ENCODE peak calls at places on chromosomes 1 and 21, in five cellular contexts. P is fibroblast of mammary gland; O is left lung; K is activated CD4-positive, alpha-beta T cell treated with anti-CD3 and anti-CD28 coated beads, Interleukin-2, amount 10 ng/mL, durations not matched to agents 24 days and 14 days; S is AG04449. E is an unnamed sample.

GRCh38 chr1:12851779-12852178 is 3.3 kb upstream of the HNRNPCL1 start:
- DNase-seq in P (peak; percentile 20), O (no peak), K (no peak), S (no peak), E (no peak)

GRCh38 chr1:202018476-202019234 is 8.3 kb downstream of the ELF3 start:
- DNase-seq in P (no peak), O (peak; percentile 83), K (no peak), S (no peak), E (no peak)

GRCh38 chr1:214378492-214378891 is 97.5 kb downstream of the SMYD2 start:
- DNase-seq in P (no peak), O (no peak), K (no peak), S (no peak), E (no peak)

GRCh38 chr1:235979716-235980338 is 85.1 kb downstream of the NID1 start:
- DNase-seq in P (no peak), O (no peak), K (no peak), S (no peak), E (no peak)

GRCh38 chr1:200129480-200129879 is 102.0 kb downstream of the NR5A2 start:
- DNase-seq in P (no peak), O (no peak), K (peak; percentile 79), S (no peak), E (peak; percentile 42)

GRCh38 chr1:16163882-16164820 is 8.3 kb upstream of the EPHA2 start:
- DNase-seq in P (peak; percentile 99), O (no peak), K (no peak), S (peak; percentile 86), E (no peak)

GRCh38 chr21:44871576-44872265 is 1.8 kb downstream of the PTTG1IP start:
- DNase-seq in P (peak; percentile 90), O (no peak), K (peak; percentile 76), S (no peak), E (peak; percentile 37)

GRCh38 chr1:35097224-35097623 is 18.0 kb downstream of the ZMYM1 start:
- DNase-seq in P (no peak), O (no peak), K (no peak), S (peak; percentile 64), E (peak; percentile 94)

GRCh38 chr1:113868387-113869083 is 3.0 kb downstream of the PTPN22 start:
- DNase-seq in P (peak; percentile 73), O (no peak), K (peak; percentile 65), S (no peak), E (no peak)

E was measured in KBM-7.